ENCODE peak calls at places on chromosomes 11 and 22, in four cellular contexts. Q, E, C and U are unnamed samples.

GRCh38 chr11:115237578-115237977 is 266.6 kb downstream of the CADM1 start:
- DNase-seq in C (no peak), E (no peak), Q (no peak), U (no peak)

GRCh38 chr11:62025429-62026105 is 58.1 kb upstream of the FTH1 start:
- DNase-seq in C (peak), Q (peak), E (peak), U (peak)

GRCh38 chr11:125621995-125622394 is 3.0 kb upstream of the CHEK1 start:
- DNase-seq in Q (no peak), C (no peak), E (peak), U (no peak)

GRCh38 chr22:46239261-46240048 is 10.6 kb downstream of the CDPF1 start:
- DNase-seq in E (no peak), C (no peak), Q (no peak), U (no peak)

GRCh38 chr22:21032037-21032842 is at the start of gene SLC7A4:
- DNase-seq in E (no peak), C (no peak), Q (no peak), U (no peak)

GRCh38 chr11:107508201-107508857 is 50.7 kb upstream of the CWF19L2 start:
- DNase-seq in E (no peak), Q (no peak), C (no peak), U (no peak)

GRCh38 chr11:95793111-95793510 is 2.8 kb downstream of the CEP57 start:
- DNase-seq in C (no peak), Q (no peak), E (peak), U (no peak)

GRCh38 chr11:2583605-2583958 is 116.2 kb downstream of the KCNQ1OT1 start:
- DNase-seq in Q (no peak), C (no peak), E (no peak), U (no peak)

GRCh38 chr11:20033806-20034205 is 126.5 kb downstream of the DBX1 start:
- DNase-seq in Q (no peak), C (no peak), E (no peak), U (no peak)

GRCh38 chr22:39132281-39132680 is 20.2 kb downstream of the CBX7 start:
- DNase-seq in E (no peak), Q (no peak), C (no peak), U (no peak)

GRCh38 chr22:38881464-38881871 is 9.5 kb upstream of the CBX6 start:
- DNase-seq in E (peak), C (peak), Q (no peak), U (no peak)

GRCh38 chr11:122344281-122344680 is 228.3 kb upstream of the BLID start:
- DNase-seq in C (peak), E (peak), Q (no peak), U (no peak)

GRCh38 chr11:120807414-120808150 is 216.3 kb upstream of the TBCEL start:
- DNase-seq in C (no peak), Q (no peak), E (peak), U (no peak)